ENCODE peak calls at places on chromosome 16, in six cellular contexts. T is H9; S is activated naive CD4-positive, alpha-beta T cell treated with anti-CD3 and anti-CD28 coated beads, Interleukin-2, amount 10 ng/mL, durations not matched to agents 7 days and 5 days; V is cardiac fibroblast; X is neural progenitor cell; U is frontal cortex. H is an unnamed sample.

GRCh38 chr16:84357191-84357651 is 11.1 kb upstream of the ATP2C2 start:
- DNase-seq in T (no peak), S (peak; percentile 33), V (no peak), X (no peak), U (no peak), H (no peak)

GRCh38 chr16:69804283-69804682 is 42.2 kb downstream of the WWP2 start:
- DNase-seq in T (no peak), S (no peak), V (no peak), X (no peak), U (no peak), H (no peak)

GRCh38 chr16:89921699-89922476 is 1.3 kb upstream of the TUBB3 start:
- DNase-seq in T (peak; percentile 86), S (peak; percentile 44), V (peak; percentile 97), X (peak; percentile 62), U (peak; percentile 49), H (no peak)

GRCh38 chr16:29974291-29975133 is 844 bp downstream of the TAOK2 start:
- DNase-seq in T (no peak), S (peak; percentile 46), V (peak; percentile 34), X (peak; percentile 36), U (peak; percentile 36), H (no peak)

GRCh38 chr16:27819356-27819755 is 244.2 kb downstream of the GSG1L start:
- DNase-seq in T (no peak), S (no peak), V (no peak), X (no peak), U (no peak), H (no peak)

GRCh38 chr16:74608944-74609343 is 2.0 kb upstream of the GLG1 start:
- DNase-seq in T (no peak), S (peak; percentile 60), V (no peak), X (no peak), U (no peak), H (no peak)

GRCh38 chr16:84179612-84180320 is 7.1 kb downstream of the TAF1C start:
- DNase-seq in T (no peak), S (no peak), V (no peak), X (no peak), U (no peak), H (no peak)

GRCh38 chr16:82034981-82035612 is at the start of gene HSD17B2:
- DNase-seq in T (no peak), S (no peak), V (no peak), X (no peak), U (no peak), H (no peak)

GRCh38 chr16:88885693-88886253 is 19.3 kb upstream of the PABPN1L start:
- DNase-seq in T (no peak), S (no peak), V (no peak), X (no peak), U (no peak), H (no peak)

GRCh38 chr16:85029413-85029794 is 1.8 kb downstream of the KIAA0513 start:
- DNase-seq in T (no peak), S (peak; percentile 61), V (no peak), X (no peak), U (no peak), H (no peak)

GRCh38 chr16:29674188-29674587 is 4.8 kb upstream of the QPRT start:
- DNase-seq in T (no peak), S (no peak), V (peak; percentile 75), X (no peak), U (peak; percentile 63), H (peak; percentile 28)

GRCh38 chr16:4433228-4433627 is 7.6 kb downstream of the DNAJA3 start:
- DNase-seq in T (no peak), S (no peak), V (no peak), X (no peak), U (no peak), H (no peak)

GRCh38 chr16:2745116-2745890 is 7.1 kb upstream of the SRRM2 start:
- DNase-seq in T (no peak), S (no peak), V (no peak), X (no peak), U (no peak), H (no peak)